ENCODE peak calls at places on chromosomes 4 and X, in four cellular contexts. M is HepG2, O is WTC11, F is K562. X is an unnamed sample.
A peak's percentile ranks its signal among the peaks of the same experiment; 100 is the strongest.

GRCh38 chr4:82360298-82361177 is 13.3 kb downstream of the HNRNPD start:
- DNase-seq in M (no peak), O (no peak), F (peak; percentile 34), X (peak; percentile 23)

GRCh38 chr4:185270037-185270436 is 60.6 kb downstream of the SNX25 start:
- DNase-seq in M (no peak), O (no peak), F (no peak), X (no peak)

GRCh38 chr4:26248647-26249046 is 72.2 kb upstream of the RBPJ start:
- DNase-seq in M (no peak), O (no peak), F (no peak), X (no peak)

GRCh38 chr4:48388504-48389154 is 47.3 kb downstream of the SLAIN2 start:
- DNase-seq in M (no peak), O (no peak), F (no peak), X (no peak)

GRCh38 chr4:94127707-94128328 is 79.8 kb upstream of the SMARCAD1 start:
- DNase-seq in M (peak; percentile 30), O (no peak), F (peak; percentile 46), X (peak; percentile 32)

GRCh38 chr4:129342820-129343219 is 246.9 kb downstream of the C4orf33 start:
- DNase-seq in M (peak; percentile 11), O (no peak), F (no peak), X (no peak)

GRCh38 chr4:157128395-157128794 is 52.4 kb downstream of the GLRB start:
- DNase-seq in M (no peak), O (no peak), F (no peak), X (no peak)

GRCh38 chr4:126888968-126889367 is 743.8 kb upstream of the INTU start:
- DNase-seq in M (no peak), O (no peak), F (no peak), X (no peak)

GRCh38 chr4:5711479-5712184 is 631 bp downstream of the EVC start:
- DNase-seq in M (peak; percentile 15), O (peak; percentile 49), F (no peak), X (no peak)

GRCh38 chrX:110758781-110759180 is 36.8 kb downstream of the CHRDL1 start:
- DNase-seq in M (no peak), O (no peak), F (no peak), X (no peak)

GRCh38 chrX:110755611-110756010 is 40.0 kb downstream of the CHRDL1 start:
- DNase-seq in M (no peak), O (no peak), F (no peak), X (no peak)

GRCh38 chrX:110750526-110751189 is 45.0 kb downstream of the CHRDL1 start:
- DNase-seq in M (no peak), O (no peak), F (no peak), X (no peak)

GRCh38 chrX:110759785-110760184 is 35.8 kb downstream of the CHRDL1 start:
- DNase-seq in M (no peak), O (no peak), F (no peak), X (no peak)

GRCh38 chrX:110755061-110755460 is 40.6 kb downstream of the CHRDL1 start:
- DNase-seq in M (no peak), O (no peak), F (no peak), X (no peak)
- TF ChIP-seq ELF4 in M (no peak), O (no peak), F (no peak), X (no peak)

GRCh38 chr4:106414366-106414765 is 45.8 kb upstream of the GIMD1 start:
- DNase-seq in M (no peak), O (no peak), F (no peak), X (no peak)
- TF ChIP-seq ELF4 in M (no peak), O (no peak), F (no peak), X (no peak)

DNA sequence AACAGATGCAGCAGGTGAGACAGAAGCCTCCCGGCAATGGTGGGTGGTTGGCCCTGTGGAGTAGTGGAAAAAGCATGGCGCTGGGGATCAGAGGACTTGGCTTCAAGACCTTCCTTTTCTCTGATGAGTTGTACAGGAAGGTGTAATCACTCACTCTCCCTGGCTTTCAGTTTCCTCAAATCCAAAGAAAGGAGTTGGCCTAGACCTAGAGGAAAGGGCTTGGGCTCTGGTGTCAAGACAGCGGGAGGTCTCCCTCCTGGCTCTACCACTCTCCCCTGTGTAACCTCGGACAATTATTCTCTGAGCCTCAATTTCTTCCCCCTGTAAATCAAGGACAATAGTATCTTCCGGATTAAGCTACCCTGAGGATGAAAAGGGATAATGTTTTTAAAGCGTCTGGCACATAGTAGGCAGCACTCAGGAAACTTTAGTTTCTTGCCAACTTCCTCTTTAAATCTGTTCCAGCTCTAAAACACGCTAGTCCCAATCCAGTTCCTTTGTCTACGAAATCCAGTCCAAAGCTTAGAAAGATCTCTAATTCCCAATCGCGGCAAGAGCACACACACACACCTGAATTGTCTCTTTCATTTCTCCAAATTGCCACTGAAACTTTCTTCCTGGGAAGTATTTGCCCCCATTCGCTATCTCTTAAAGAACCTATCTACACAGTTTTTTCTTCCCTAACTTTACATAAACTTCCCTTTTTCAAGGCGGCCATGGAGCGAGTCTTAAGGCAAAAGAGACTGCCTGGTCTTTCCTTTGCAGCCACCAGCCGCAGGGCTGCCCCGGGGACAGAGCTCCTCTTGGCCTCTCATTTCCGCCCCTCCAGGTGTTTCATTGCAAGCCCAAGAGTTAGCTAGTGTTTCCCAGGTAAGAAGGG is 29.9 kb upstream of the GPC4 start:
- DNase-seq in M (no peak), O (peak; percentile 54), F (no peak), X (peak; percentile 53)
- TF ChIP-seq ELF4 in M (no peak), O (no peak), F (no peak), X (no peak)

GRCh38 chr4:182555997-182556418 is 312.8 kb downstream of the TENM3 start:
- DNase-seq in M (no peak), O (no peak), F (no peak), X (peak; percentile 6)
- TF ChIP-seq ELF4 in M (no peak), O (no peak), F (no peak), X (no peak)

GRCh38 chr4:146435962-146436361 is 85.8 kb downstream of the SLC10A7 start:
- DNase-seq in M (no peak), O (no peak), F (no peak), X (no peak)
- TF ChIP-seq ELF4 in M (no peak), O (no peak), F (no peak), X (no peak)

GRCh38 chr4:165874799-165875371 is 1.8 kb downstream of the TLL1 start:
- DNase-seq in M (no peak), O (peak; percentile 68), F (no peak), X (peak; percentile 58)
- TF ChIP-seq ELF4 in M (no peak), O (peak; percentile 94), F (no peak), X (no peak)

GRCh38 chrX:98068210-98068609 is 1184.5 kb downstream of the RPA4 start:
- DNase-seq in M (no peak), O (no peak), F (no peak), X (peak; percentile 5)
- TF ChIP-seq ELF4 in M (no peak), O (no peak), F (no peak), X (no peak)

X was measured in HEK293T.